ENCODE peak calls at places on chromosomes 1 and 21, in eight cellular contexts. P is neural progenitor cell, S is psoas muscle, R is sigmoid colon, E is AG04450, Q is GM06990, Y is bronchial epithelial cell, T is lower lobe of right lung. D is an unnamed sample.

GRCh38 chr1:240101737-240102136 is 10.1 kb downstream of the FMN2 start:
- DNase-seq in S (no peak), Y (no peak), T (no peak), P (no peak), Q (no peak), R (no peak), E (no peak), D (no peak)

GRCh38 chr1:215421772-215422171 is 145.3 kb upstream of the KCTD3 start:
- DNase-seq in P (no peak), T (no peak), S (no peak), R (no peak), E (no peak), Y (no peak), Q (no peak), D (no peak)

GRCh38 chr1:15188678-15189077 is 35.1 kb downstream of the TMEM51 start:
- DNase-seq in P (no peak), R (no peak), E (no peak), T (no peak), Q (no peak), S (no peak), Y (peak), D (no peak)

GRCh38 chr1:162822391-162823200 is 32.1 kb downstream of the HSD17B7 start:
- DNase-seq in Y (no peak), T (no peak), R (peak), S (no peak), E (no peak), Q (no peak), P (peak), D (peak)

GRCh38 chr1:224635356-224635755 is 19.2 kb downstream of the CNIH3 start:
- DNase-seq in T (no peak), Y (peak), R (no peak), S (no peak), Q (no peak), P (no peak), E (no peak), D (no peak)

GRCh38 chr1:154759196-154759595 is 110.9 kb downstream of the KCNN3 start:
- DNase-seq in R (peak), S (no peak), Q (no peak), T (no peak), E (no peak), P (no peak), Y (no peak), D (no peak)

GRCh38 chr21:34878501-34878900 is 170.6 kb downstream of the RUNX1 start:
- DNase-seq in Y (peak), S (no peak), R (no peak), E (no peak), T (peak), P (no peak), Q (no peak), D (no peak)

GRCh38 chr1:185108324-185108723 is 48.4 kb downstream of the TRMT1L start:
- DNase-seq in S (no peak), R (no peak), E (no peak), T (no peak), Q (no peak), Y (no peak), P (no peak), D (no peak)

GRCh38 chr1:173453982-173454381 is 23.2 kb upstream of the PRDX6 start:
- DNase-seq in P (no peak), R (no peak), E (no peak), Y (no peak), T (no peak), S (no peak), Q (no peak), D (no peak)

GRCh38 chr1:4152266-4152665 is 252.2 kb upstream of the C1orf174 start:
- DNase-seq in P (no peak), Y (no peak), T (no peak), Q (no peak), R (no peak), S (no peak), E (no peak), D (no peak)

DNA sequence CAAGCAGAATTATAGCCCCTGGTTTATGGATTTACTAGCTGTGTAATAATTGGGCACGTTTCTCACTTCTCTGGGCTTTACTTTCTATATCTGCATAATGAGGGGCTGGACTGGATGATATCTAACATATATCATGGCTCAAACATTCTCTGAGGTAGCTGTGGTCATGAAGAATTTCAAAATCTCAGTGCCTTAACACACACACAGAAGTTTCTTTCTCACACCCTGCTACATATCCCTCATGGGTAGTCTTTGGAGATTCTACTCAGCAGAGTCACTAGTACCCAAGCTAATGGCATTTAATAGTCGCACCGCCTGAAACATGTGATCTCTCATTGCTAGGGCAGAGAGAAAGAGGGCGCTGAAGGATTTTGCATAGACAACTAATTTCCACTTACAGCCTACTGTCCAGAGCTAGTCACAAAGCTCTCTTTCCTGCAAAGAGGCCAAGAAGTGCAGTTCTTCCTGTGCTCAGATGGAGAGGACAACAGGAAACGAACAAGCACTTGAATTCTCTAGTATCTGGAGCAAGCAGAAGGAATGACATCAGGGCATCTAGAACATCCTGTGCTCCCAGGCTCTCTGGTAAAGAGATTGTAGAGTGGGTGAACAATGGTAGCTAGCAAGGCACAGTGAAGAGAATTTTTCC is 183.5 kb upstream of the PTBP2 start:
- DNase-seq in S (no peak), P (no peak), Y (no peak), Q (no peak), R (peak), E (no peak), T (no peak), D (no peak)
- TF ChIP-seq CTCF in S (no peak), P (no peak), Y (no peak), Q (no peak), R (no peak), E (no peak), T (peak), D (no peak)

DNA sequence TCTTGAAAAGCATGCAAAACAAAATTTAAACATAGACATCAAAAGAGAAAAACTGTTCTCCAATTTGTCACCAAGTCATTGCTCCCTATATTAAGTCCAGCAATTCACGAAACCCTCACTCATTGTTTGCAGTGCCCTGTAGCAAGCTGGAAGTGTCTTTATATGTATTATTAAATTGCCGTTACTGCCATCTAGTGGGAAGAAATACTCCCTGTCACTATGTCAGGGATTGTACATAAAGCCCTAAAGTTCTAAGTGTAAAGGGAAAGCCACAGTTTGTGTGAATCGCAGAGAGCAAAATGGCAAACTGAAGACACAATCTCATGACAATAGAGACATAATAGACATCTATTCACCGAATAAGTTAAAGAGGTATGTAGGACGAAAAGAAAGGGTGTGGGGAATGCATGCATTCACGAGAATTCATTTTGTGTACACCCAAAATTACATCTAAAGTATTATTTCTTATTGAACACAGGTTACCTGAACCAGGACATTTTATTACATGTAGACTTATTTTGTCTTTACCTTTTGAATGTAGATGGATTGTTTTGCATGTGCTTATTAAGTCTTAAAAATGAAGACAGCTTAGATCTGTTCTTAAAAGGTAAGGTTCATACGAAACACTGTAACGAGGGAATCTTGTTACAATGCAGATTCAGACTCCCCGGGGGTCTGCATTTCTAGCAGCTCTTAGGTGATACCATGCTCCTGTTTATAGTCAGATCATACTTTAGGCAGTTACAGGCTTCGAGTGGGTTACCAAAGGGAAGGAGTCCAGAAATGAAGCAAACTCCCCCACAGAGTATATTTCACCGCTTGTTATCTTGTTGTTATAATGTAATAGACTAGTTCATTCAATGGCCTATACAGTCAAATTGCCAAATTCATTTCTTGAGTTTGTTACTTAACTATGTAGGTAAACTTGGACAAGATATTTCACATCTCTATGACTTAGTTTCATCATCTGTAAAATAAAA is 600.8 kb downstream of the USP25 start:
- DNase-seq in S (no peak), T (no peak), R (no peak), Q (no peak), E (peak), Y (peak), P (peak), D (peak)
- TF ChIP-seq CTCF in S (peak), T (peak), R (peak), Q (peak), E (peak), Y (peak), P (peak), D (peak)

GRCh38 chr1:168243636-168244212 is 17.9 kb downstream of the SFT2D2 start:
- DNase-seq in Q (no peak), R (no peak), E (no peak), Y (no peak), P (no peak), T (no peak), S (no peak), D (no peak)

GRCh38 chr1:168243200-168243599 is 17.4 kb downstream of the SFT2D2 start:
- DNase-seq in R (no peak), Q (no peak), T (no peak), S (no peak), P (no peak), Y (no peak), E (no peak), D (no peak)

GRCh38 chr1:168246506-168246905 is 20.7 kb downstream of the SFT2D2 start:
- DNase-seq in R (no peak), Y (no peak), E (no peak), Q (no peak), S (no peak), P (no peak), T (no peak), D (no peak)

GRCh38 chr1:168245042-168245441 is 19.2 kb downstream of the SFT2D2 start:
- DNase-seq in Q (no peak), P (no peak), S (no peak), E (no peak), R (no peak), Y (no peak), T (no peak), D (no peak)
- TF ChIP-seq CTCF in Q (no peak), P (no peak), S (no peak), E (no peak), R (no peak), Y (no peak), T (no peak), D (no peak)

GRCh38 chr1:228842094-228842775 is 107.0 kb downstream of the RHOU start:
- DNase-seq in T (no peak), P (no peak), Y (peak), Q (no peak), E (peak), R (no peak), S (peak), D (no peak)
- TF ChIP-seq CTCF in T (no peak), P (no peak), Y (no peak), Q (no peak), E (no peak), R (no peak), S (no peak), D (no peak)

GRCh38 chr1:145978860-145979745 is 14.6 kb downstream of the POLR3GL start:
- DNase-seq in R (peak), T (peak), Y (peak), P (peak), E (peak), S (peak), Q (peak), D (peak)
- TF ChIP-seq CTCF in R (no peak), T (peak), Y (peak), P (peak), E (peak), S (peak), Q (peak), D (peak)

GRCh38 chr1:62687903-62688686 is at the start of gene DOCK7:
- DNase-seq in E (no peak), Q (peak), T (peak), R (peak), P (peak), S (peak), Y (peak), D (peak)
- TF ChIP-seq CTCF in E (no peak), Q (no peak), T (no peak), R (no peak), P (no peak), S (no peak), Y (peak), D (no peak)

DNA sequence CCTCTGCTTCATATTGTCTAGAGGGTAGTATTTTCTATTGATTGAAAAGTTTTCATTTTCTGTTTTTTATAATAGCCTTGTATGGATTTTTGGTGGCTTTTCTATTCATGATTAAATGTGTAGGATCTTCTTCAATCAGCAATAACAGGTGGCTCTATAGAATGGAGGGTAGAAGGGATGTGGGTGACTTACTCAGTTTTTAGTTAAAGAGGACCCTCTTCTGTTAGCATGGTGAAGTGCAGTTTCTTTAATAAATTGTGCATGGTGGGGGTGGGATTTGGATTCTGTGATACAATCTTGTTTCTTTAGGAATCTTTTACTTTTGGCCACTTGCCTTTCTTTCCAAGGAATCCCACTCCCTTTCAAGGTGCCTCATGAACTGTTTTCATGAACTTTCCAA is 64.7 kb downstream of the SLC35A3 start:
- DNase-seq in P (peak), R (no peak), S (no peak), E (peak), T (no peak), Y (peak), Q (no peak), D (peak)
- TF ChIP-seq CTCF in P (peak), R (peak), S (peak), E (peak), T (peak), Y (peak), Q (peak), D (peak)

DNA sequence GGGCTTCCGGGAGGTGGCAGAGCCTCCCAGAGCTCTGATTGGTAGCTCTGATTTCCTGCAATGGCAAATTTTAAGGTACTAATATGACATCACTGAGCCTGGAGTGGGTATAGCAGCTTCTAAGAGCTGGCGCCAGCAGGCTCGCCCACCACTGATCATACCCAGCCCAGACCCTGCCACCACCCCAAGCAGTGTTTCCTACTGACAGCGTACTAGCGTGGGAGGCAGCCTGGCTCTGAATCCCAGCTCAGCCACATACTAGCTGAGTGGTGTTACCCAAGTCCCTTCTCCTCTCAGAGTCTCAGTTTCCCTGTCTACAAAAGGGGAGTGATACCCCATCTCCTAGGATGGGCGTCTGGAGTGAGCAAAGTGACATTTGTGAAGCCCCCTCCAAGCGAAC is 13.0 kb upstream of the ALDH4A1 start:
- DNase-seq in R (no peak), P (no peak), E (no peak), T (no peak), Y (no peak), S (no peak), Q (no peak), D (no peak)
- TF ChIP-seq CTCF in R (no peak), P (no peak), E (no peak), T (no peak), Y (no peak), S (no peak), Q (no peak), D (no peak)

GRCh38 chr21:27219068-27219467 is 252.2 kb upstream of the ADAMTS5 start:
- DNase-seq in S (no peak), T (no peak), E (no peak), Y (peak), P (no peak), Q (no peak), R (no peak), D (no peak)

GRCh38 chr21:27212444-27212843 is 245.6 kb upstream of the ADAMTS5 start:
- DNase-seq in Y (no peak), E (no peak), R (no peak), P (no peak), S (no peak), T (no peak), Q (no peak), D (no peak)

DNA sequence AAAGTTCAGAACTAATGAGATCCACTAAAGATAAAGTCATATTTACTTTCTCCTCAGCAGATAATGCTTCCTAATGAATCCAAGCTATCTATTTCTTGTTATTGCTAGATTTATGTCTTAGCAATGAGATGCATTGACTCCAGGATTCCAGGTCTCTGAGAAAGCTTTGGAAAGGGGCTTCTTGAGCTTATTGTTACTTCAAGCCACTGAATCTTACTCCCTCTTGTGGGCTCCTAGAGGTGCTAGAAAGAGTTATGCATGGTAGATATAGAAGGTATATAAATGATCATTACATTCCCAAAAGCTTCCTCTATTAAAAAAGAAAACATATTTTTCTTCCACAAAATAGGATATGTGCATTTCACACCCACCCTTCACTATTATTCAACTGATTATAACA is 246.4 kb upstream of the ADAMTS5 start:
- DNase-seq in E (no peak), T (no peak), R (no peak), Q (no peak), S (no peak), P (peak), Y (peak), D (no peak)
- TF ChIP-seq CTCF in E (peak), T (no peak), R (no peak), Q (no peak), S (no peak), P (peak), Y (no peak), D (no peak)

D was measured in GM10248.